ENCODE peak calls at places on chromosomes 7 and 10, in seven cellular contexts. One of them, this sample, is unnamed.

GRCh38 chr10:123640016-123640535 is 26.1 kb upstream of the GPR26 start:
- DNase-seq in left lung: no peak
- DNase-seq in suprapubic skin: peak; percentile 32
- DNase-seq in fibroblast of lung: no peak
- DNase-seq in lower lobe of right lung: no peak
- DNase-seq in WERI-Rb-1: no peak
- DNase-seq in heart left ventricle: no peak
- DNase-seq in this sample: no peak

GRCh38 chr10:126042906-126043305 is 146.5 kb downstream of the FANK1 start:
- DNase-seq in left lung: peak; percentile 76
- DNase-seq in suprapubic skin: no peak
- DNase-seq in fibroblast of lung: no peak
- DNase-seq in lower lobe of right lung: no peak
- DNase-seq in WERI-Rb-1: no peak
- DNase-seq in heart left ventricle: no peak
- DNase-seq in this sample: no peak

GRCh38 chr7:4269746-4270145 is 412.3 kb upstream of the FOXK1 start:
- DNase-seq in left lung: no peak
- DNase-seq in suprapubic skin: no peak
- DNase-seq in fibroblast of lung: no peak
- DNase-seq in lower lobe of right lung: no peak
- DNase-seq in WERI-Rb-1: no peak
- DNase-seq in heart left ventricle: no peak
- DNase-seq in this sample: no peak

GRCh38 chr7:23191022-23191421 is 9.2 kb downstream of the NUP42 start:
- DNase-seq in left lung: no peak
- DNase-seq in suprapubic skin: no peak
- DNase-seq in fibroblast of lung: no peak
- DNase-seq in lower lobe of right lung: no peak
- DNase-seq in WERI-Rb-1: no peak
- DNase-seq in heart left ventricle: no peak
- DNase-seq in this sample: no peak

GRCh38 chr7:151551820-151552219 is 32.1 kb upstream of the RHEB start:
- DNase-seq in left lung: no peak
- DNase-seq in suprapubic skin: no peak
- DNase-seq in fibroblast of lung: peak; percentile 37
- DNase-seq in lower lobe of right lung: no peak
- DNase-seq in WERI-Rb-1: no peak
- DNase-seq in heart left ventricle: no peak
- DNase-seq in this sample: no peak

GRCh38 chr10:96512997-96513685 is 585 bp downstream of the TLL2 start:
- DNase-seq in left lung: peak; percentile 71
- DNase-seq in suprapubic skin: no peak
- DNase-seq in fibroblast of lung: peak; percentile 21
- DNase-seq in lower lobe of right lung: no peak
- DNase-seq in WERI-Rb-1: no peak
- DNase-seq in heart left ventricle: peak; percentile 18
- DNase-seq in this sample: no peak

GRCh38 chr7:102111758-102112119 is 174.9 kb upstream of the SH2B2 start:
- DNase-seq in left lung: no peak
- DNase-seq in suprapubic skin: no peak
- DNase-seq in fibroblast of lung: no peak
- DNase-seq in lower lobe of right lung: no peak
- DNase-seq in WERI-Rb-1: no peak
- DNase-seq in heart left ventricle: no peak
- DNase-seq in this sample: no peak

GRCh38 chr7:90655566-90655965 is 59.4 kb downstream of the CDK14 start:
- DNase-seq in left lung: no peak
- DNase-seq in suprapubic skin: no peak
- DNase-seq in fibroblast of lung: peak; percentile 97
- DNase-seq in lower lobe of right lung: no peak
- DNase-seq in WERI-Rb-1: no peak
- DNase-seq in heart left ventricle: no peak
- DNase-seq in this sample: peak; percentile 73

GRCh38 chr10:110910138-110910537 is 8.8 kb downstream of the BBIP1 start:
- DNase-seq in left lung: no peak
- DNase-seq in suprapubic skin: no peak
- DNase-seq in fibroblast of lung: no peak
- DNase-seq in lower lobe of right lung: no peak
- DNase-seq in WERI-Rb-1: no peak
- DNase-seq in heart left ventricle: no peak
- DNase-seq in this sample: no peak

GRCh38 chr7:99005776-99006175 is 127.4 kb downstream of the TRRAP start:
- DNase-seq in left lung: no peak
- DNase-seq in suprapubic skin: peak; percentile 74
- DNase-seq in fibroblast of lung: no peak
- DNase-seq in lower lobe of right lung: no peak
- DNase-seq in WERI-Rb-1: no peak
- DNase-seq in heart left ventricle: no peak
- DNase-seq in this sample: no peak

DNA sequence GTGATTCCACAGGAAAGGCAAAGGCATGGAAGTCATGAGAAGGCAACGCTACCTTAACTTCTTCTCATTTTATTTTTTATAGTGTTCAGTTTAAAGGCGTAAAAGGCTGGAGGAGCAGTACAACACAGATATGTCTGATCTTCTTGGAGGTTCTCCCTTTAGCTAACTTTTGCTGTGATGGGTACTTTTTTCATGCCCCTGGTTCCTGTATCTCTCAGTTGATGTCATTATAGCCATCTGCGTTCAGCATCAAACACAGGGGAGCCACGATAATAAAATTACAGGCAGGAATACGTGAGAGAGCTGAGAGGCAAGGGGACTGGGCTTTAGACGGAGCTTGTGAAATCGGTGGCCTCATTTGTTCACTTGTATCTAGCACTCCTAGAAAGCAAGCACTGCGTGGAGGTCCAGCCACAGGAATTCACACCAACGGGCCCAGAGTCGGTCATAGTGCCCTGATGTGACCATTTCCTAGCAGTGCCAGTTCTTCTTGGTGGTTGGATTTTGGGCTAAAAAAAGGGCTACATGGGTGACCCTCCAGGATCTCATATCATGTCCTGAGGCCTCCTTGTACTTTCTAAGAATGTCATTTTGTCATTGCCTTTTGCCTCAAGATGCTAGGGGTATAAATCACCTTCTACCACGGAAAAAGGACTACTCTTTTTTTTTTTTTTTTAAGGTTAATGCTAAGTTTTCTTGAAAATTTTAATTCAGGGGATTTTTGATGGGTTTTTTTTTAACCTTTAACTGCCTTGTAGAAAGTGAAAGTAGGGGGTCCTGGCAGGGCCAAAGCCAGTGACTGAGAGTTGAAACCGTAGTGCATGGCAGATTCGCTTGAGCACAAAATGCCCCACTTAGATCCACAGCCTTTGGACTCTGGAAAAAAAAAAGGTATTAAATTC is 191.5 kb downstream of the CELF2 start:
- DNase-seq in left lung: no peak
- DNase-seq in suprapubic skin: no peak
- DNase-seq in fibroblast of lung: no peak
- DNase-seq in lower lobe of right lung: no peak
- DNase-seq in WERI-Rb-1: no peak
- DNase-seq in heart left ventricle: no peak
- DNase-seq in this sample: no peak
- H3K4me3 ChIP-seq in left lung: no peak overlapping the region
- H3K4me3 ChIP-seq in suprapubic skin: no peak overlapping the region
- H3K4me3 ChIP-seq in fibroblast of lung: no peak overlapping the region
- H3K4me3 ChIP-seq in lower lobe of right lung: no peak overlapping the region
- H3K4me3 ChIP-seq in WERI-Rb-1: no peak overlapping the region
- H3K4me3 ChIP-seq in heart left ventricle: no peak overlapping the region
- H3K4me3 ChIP-seq in this sample: no peak overlapping the region

GRCh38 chr7:16698200-16698910 is 52.4 kb downstream of the BZW2 start:
- DNase-seq in left lung: no peak
- DNase-seq in suprapubic skin: no peak
- DNase-seq in fibroblast of lung: no peak
- DNase-seq in lower lobe of right lung: no peak
- DNase-seq in WERI-Rb-1: no peak
- DNase-seq in heart left ventricle: no peak
- DNase-seq in this sample: no peak
- H3K27ac ChIP-seq in left lung: no peak overlapping the region
- H3K27ac ChIP-seq in suprapubic skin: no peak overlapping the region
- H3K27ac ChIP-seq in fibroblast of lung: no peak overlapping the region
- H3K27ac ChIP-seq in lower lobe of right lung: no peak overlapping the region
- H3K27ac ChIP-seq in WERI-Rb-1: no peak overlapping the region
- H3K27ac ChIP-seq in heart left ventricle: no peak overlapping the region
- H3K27ac ChIP-seq in this sample: peak overlapping the region; percentile 70

GRCh38 chr10:3115685-3116084 is 48.3 kb downstream of the PFKP start:
- DNase-seq in left lung: peak; percentile 20
- DNase-seq in suprapubic skin: no peak
- DNase-seq in fibroblast of lung: no peak
- DNase-seq in lower lobe of right lung: no peak
- DNase-seq in WERI-Rb-1: no peak
- DNase-seq in heart left ventricle: no peak
- DNase-seq in this sample: no peak

GRCh38 chr10:3118621-3119020 is 51.3 kb downstream of the PFKP start:
- DNase-seq in left lung: peak; percentile 62
- DNase-seq in suprapubic skin: no peak
- DNase-seq in fibroblast of lung: no peak
- DNase-seq in lower lobe of right lung: no peak
- DNase-seq in WERI-Rb-1: no peak
- DNase-seq in heart left ventricle: no peak
- DNase-seq in this sample: no peak

GRCh38 chr10:3116508-3117100 is 49.3 kb downstream of the PFKP start:
- DNase-seq in left lung: peak; percentile 24
- DNase-seq in suprapubic skin: no peak
- DNase-seq in fibroblast of lung: no peak
- DNase-seq in lower lobe of right lung: no peak
- DNase-seq in WERI-Rb-1: no peak
- DNase-seq in heart left ventricle: no peak
- DNase-seq in this sample: no peak

GRCh38 chr10:3119796-3120459 is 52.6 kb downstream of the PFKP start:
- DNase-seq in left lung: peak; percentile 65
- DNase-seq in suprapubic skin: no peak
- DNase-seq in fibroblast of lung: peak; percentile 19
- DNase-seq in lower lobe of right lung: no peak
- DNase-seq in WERI-Rb-1: peak; percentile 24
- DNase-seq in heart left ventricle: no peak
- DNase-seq in this sample: no peak

GRCh38 chr10:3117486-3117885 is 50.1 kb downstream of the PFKP start:
- DNase-seq in left lung: peak; percentile 47
- DNase-seq in suprapubic skin: no peak
- DNase-seq in fibroblast of lung: no peak
- DNase-seq in lower lobe of right lung: no peak
- DNase-seq in WERI-Rb-1: no peak
- DNase-seq in heart left ventricle: no peak
- DNase-seq in this sample: no peak
- H3K36me3 ChIP-seq in left lung: no peaks in the 10 kb centered on the region
- H3K36me3 ChIP-seq in suprapubic skin: peaks cover 56% of the 10 kb centered on the region
- H3K36me3 ChIP-seq in fibroblast of lung: peaks cover 31% of the 10 kb centered on the region
- H3K36me3 ChIP-seq in lower lobe of right lung: peaks cover 36% of the 10 kb centered on the region
- H3K36me3 ChIP-seq in WERI-Rb-1: no peaks in the 10 kb centered on the region
- H3K36me3 ChIP-seq in heart left ventricle: peaks cover 3% of the 10 kb centered on the region
- H3K36me3 ChIP-seq in this sample: peaks cover 57% of the 10 kb centered on the region

GRCh38 chr10:114525368-114525949 is 121.2 kb upstream of the AFAP1L2 start:
- DNase-seq in left lung: no peak
- DNase-seq in suprapubic skin: no peak
- DNase-seq in fibroblast of lung: no peak
- DNase-seq in lower lobe of right lung: no peak
- DNase-seq in WERI-Rb-1: no peak
- DNase-seq in heart left ventricle: no peak
- DNase-seq in this sample: peak; percentile 6
- H3K4me3 ChIP-seq in left lung: peak overlapping the region; percentile 29
- H3K4me3 ChIP-seq in suprapubic skin: peak overlapping the region; percentile 55
- H3K4me3 ChIP-seq in fibroblast of lung: no peak overlapping the region
- H3K4me3 ChIP-seq in lower lobe of right lung: peak overlapping the region; percentile 49
- H3K4me3 ChIP-seq in WERI-Rb-1: no peak overlapping the region
- H3K4me3 ChIP-seq in heart left ventricle: peak overlapping the region; percentile 54
- H3K4me3 ChIP-seq in this sample: no peak overlapping the region